ENCODE peak calls at places on chromosome 7, in eight cellular contexts. One of them, this sample, is unnamed.

GRCh38 chr7:22166928-22167327 is 190.0 kb downstream of the RAPGEF5 start:
- DNase-seq in mucosa of descending colon: no peak
- DNase-seq in choroid plexus epithelial cell: no peak
- DNase-seq in psoas muscle: no peak
- DNase-seq in GM06990: no peak
- DNase-seq in AG10803: no peak
- DNase-seq in transverse colon: no peak
- DNase-seq in prostate gland: no peak
- DNase-seq in this sample: no peak

GRCh38 chr7:96686305-96686704 is 23.3 kb downstream of the SEM1 start:
- DNase-seq in GM06990: no peak
- DNase-seq in psoas muscle: no peak
- DNase-seq in mucosa of descending colon: no peak
- DNase-seq in transverse colon: no peak
- DNase-seq in choroid plexus epithelial cell: peak; percentile 69
- DNase-seq in AG10803: peak; percentile 67
- DNase-seq in prostate gland: no peak
- DNase-seq in this sample: no peak

GRCh38 chr7:2108501-2109250 is 124.1 kb downstream of the MAD1L1 start:
- DNase-seq in AG10803: no peak
- DNase-seq in choroid plexus epithelial cell: no peak
- DNase-seq in GM06990: no peak
- DNase-seq in psoas muscle: no peak
- DNase-seq in mucosa of descending colon: no peak
- DNase-seq in transverse colon: no peak
- DNase-seq in prostate gland: no peak
- DNase-seq in this sample: no peak

GRCh38 chr7:70384891-70385290 is 747.1 kb upstream of the GALNT17 start:
- DNase-seq in transverse colon: no peak
- DNase-seq in GM06990: no peak
- DNase-seq in prostate gland: no peak
- DNase-seq in psoas muscle: no peak
- DNase-seq in choroid plexus epithelial cell: peak; percentile 31
- DNase-seq in mucosa of descending colon: no peak
- DNase-seq in AG10803: peak; percentile 88
- DNase-seq in this sample: no peak

GRCh38 chr7:84783161-84783803 is 403.6 kb downstream of the SEMA3D start:
- DNase-seq in prostate gland: no peak
- DNase-seq in choroid plexus epithelial cell: peak; percentile 60
- DNase-seq in GM06990: no peak
- DNase-seq in psoas muscle: no peak
- DNase-seq in AG10803: peak; percentile 10
- DNase-seq in mucosa of descending colon: no peak
- DNase-seq in transverse colon: no peak
- DNase-seq in this sample: no peak

GRCh38 chr7:34175837-34176236 is 270.5 kb downstream of the BMPER start:
- DNase-seq in AG10803: no peak
- DNase-seq in mucosa of descending colon: no peak
- DNase-seq in psoas muscle: no peak
- DNase-seq in transverse colon: no peak
- DNase-seq in GM06990: no peak
- DNase-seq in choroid plexus epithelial cell: no peak
- DNase-seq in prostate gland: no peak
- DNase-seq in this sample: no peak

GRCh38 chr7:137936509-137937201 is 65.2 kb downstream of the CREB3L2 start:
- DNase-seq in AG10803: no peak
- DNase-seq in psoas muscle: no peak
- DNase-seq in transverse colon: no peak
- DNase-seq in GM06990: no peak
- DNase-seq in choroid plexus epithelial cell: no peak
- DNase-seq in prostate gland: no peak
- DNase-seq in mucosa of descending colon: no peak
- DNase-seq in this sample: no peak

GRCh38 chr7:29113384-29114102 is 32.8 kb downstream of the CPVL start:
- DNase-seq in mucosa of descending colon: peak; percentile 70
- DNase-seq in transverse colon: peak; percentile 30
- DNase-seq in prostate gland: no peak
- DNase-seq in AG10803: peak; percentile 17
- DNase-seq in choroid plexus epithelial cell: peak; percentile 59
- DNase-seq in GM06990: no peak
- DNase-seq in psoas muscle: no peak
- DNase-seq in this sample: peak; percentile 56

GRCh38 chr7:143975617-143976016 is 21.0 kb downstream of the OR2F1 start:
- DNase-seq in psoas muscle: no peak
- DNase-seq in AG10803: no peak
- DNase-seq in choroid plexus epithelial cell: peak; percentile 52
- DNase-seq in mucosa of descending colon: no peak
- DNase-seq in transverse colon: no peak
- DNase-seq in GM06990: no peak
- DNase-seq in prostate gland: no peak
- DNase-seq in this sample: no peak

GRCh38 chr7:139034855-139035587 is 821 bp downstream of the ZC3HAV1L start:
- DNase-seq in choroid plexus epithelial cell: peak; percentile 38
- DNase-seq in transverse colon: peak; percentile 34
- DNase-seq in prostate gland: peak; percentile 9
- DNase-seq in psoas muscle: no peak
- DNase-seq in GM06990: peak; percentile 55
- DNase-seq in mucosa of descending colon: peak; percentile 49
- DNase-seq in AG10803: peak; percentile 40
- DNase-seq in this sample: no peak

GRCh38 chr7:137652721-137653120 is 194.1 kb downstream of the DGKI start:
- DNase-seq in GM06990: no peak
- DNase-seq in AG10803: peak; percentile 36
- DNase-seq in choroid plexus epithelial cell: peak; percentile 66
- DNase-seq in psoas muscle: no peak
- DNase-seq in prostate gland: no peak
- DNase-seq in transverse colon: no peak
- DNase-seq in mucosa of descending colon: no peak
- DNase-seq in this sample: no peak

GRCh38 chr7:73841689-73842247 is 548 bp downstream of the METTL27 start:
- DNase-seq in GM06990: no peak
- DNase-seq in psoas muscle: no peak
- DNase-seq in prostate gland: no peak
- DNase-seq in transverse colon: peak; percentile 22
- DNase-seq in mucosa of descending colon: peak; percentile 36
- DNase-seq in AG10803: no peak
- DNase-seq in choroid plexus epithelial cell: no peak
- DNase-seq in this sample: no peak

GRCh38 chr7:116785851-116786250 is 76.5 kb upstream of the CAPZA2 start:
- DNase-seq in AG10803: peak; percentile 68
- DNase-seq in prostate gland: no peak
- DNase-seq in transverse colon: no peak
- DNase-seq in mucosa of descending colon: no peak
- DNase-seq in psoas muscle: no peak
- DNase-seq in choroid plexus epithelial cell: no peak
- DNase-seq in GM06990: no peak
- DNase-seq in this sample: no peak

GRCh38 chr7:22137466-22137865 is 191.8 kb upstream of the CDCA7L start:
- DNase-seq in psoas muscle: no peak
- DNase-seq in GM06990: no peak
- DNase-seq in mucosa of descending colon: no peak
- DNase-seq in choroid plexus epithelial cell: peak; percentile 84
- DNase-seq in transverse colon: no peak
- DNase-seq in prostate gland: no peak
- DNase-seq in AG10803: peak; percentile 81
- DNase-seq in this sample: no peak

GRCh38 chr7:75743455-75743859 is 4.7 kb upstream of the HIP1 start:
- DNase-seq in mucosa of descending colon: no peak
- DNase-seq in transverse colon: peak; percentile 17
- DNase-seq in choroid plexus epithelial cell: peak; percentile 46
- DNase-seq in prostate gland: no peak
- DNase-seq in GM06990: no peak
- DNase-seq in psoas muscle: no peak
- DNase-seq in AG10803: no peak
- DNase-seq in this sample: no peak

GRCh38 chr7:71718563-71718962 is 586.6 kb downstream of the GALNT17 start:
- DNase-seq in psoas muscle: no peak
- DNase-seq in AG10803: no peak
- DNase-seq in choroid plexus epithelial cell: peak; percentile 3
- DNase-seq in GM06990: no peak
- DNase-seq in transverse colon: no peak
- DNase-seq in prostate gland: no peak
- DNase-seq in mucosa of descending colon: no peak
- DNase-seq in this sample: peak; percentile 43

GRCh38 chr7:102469351-102469971 is 4.7 kb downstream of the LRWD1 start:
- DNase-seq in prostate gland: no peak
- DNase-seq in psoas muscle: peak; percentile 48
- DNase-seq in mucosa of descending colon: no peak
- DNase-seq in GM06990: peak; percentile 9
- DNase-seq in choroid plexus epithelial cell: no peak
- DNase-seq in AG10803: no peak
- DNase-seq in transverse colon: no peak
- DNase-seq in this sample: no peak

GRCh38 chr7:101488826-101489572 is 126.3 kb downstream of the COL26A1 start:
- DNase-seq in psoas muscle: no peak
- DNase-seq in mucosa of descending colon: peak; percentile 36
- DNase-seq in choroid plexus epithelial cell: no peak
- DNase-seq in GM06990: no peak
- DNase-seq in transverse colon: peak; percentile 14
- DNase-seq in AG10803: no peak
- DNase-seq in prostate gland: peak; percentile 66
- DNase-seq in this sample: no peak

GRCh38 chr7:41967156-41967555 is 264.3 kb upstream of the INHBA start:
- DNase-seq in AG10803: peak; percentile 77
- DNase-seq in transverse colon: no peak
- DNase-seq in prostate gland: no peak
- DNase-seq in mucosa of descending colon: no peak
- DNase-seq in psoas muscle: no peak
- DNase-seq in GM06990: no peak
- DNase-seq in choroid plexus epithelial cell: peak; percentile 54
- DNase-seq in this sample: no peak

GRCh38 chr7:66925255-66925654 is 4.2 kb downstream of the TMEM248 start:
- DNase-seq in transverse colon: no peak
- DNase-seq in mucosa of descending colon: no peak
- DNase-seq in choroid plexus epithelial cell: no peak
- DNase-seq in GM06990: no peak
- DNase-seq in AG10803: no peak
- DNase-seq in prostate gland: no peak
- DNase-seq in psoas muscle: no peak
- DNase-seq in this sample: no peak
- TF ChIP-seq CTCF in transverse colon: no peak
- TF ChIP-seq CTCF in mucosa of descending colon: no peak
- TF ChIP-seq CTCF in choroid plexus epithelial cell: no peak
- TF ChIP-seq CTCF in GM06990: no peak
- TF ChIP-seq CTCF in AG10803: no peak
- TF ChIP-seq CTCF in prostate gland: no peak
- TF ChIP-seq CTCF in psoas muscle: no peak
- TF ChIP-seq CTCF in this sample: no peak

GRCh38 chr7:129646369-129647021 is 35.0 kb downstream of the NRF1 start:
- DNase-seq in psoas muscle: no peak
- DNase-seq in AG10803: no peak
- DNase-seq in choroid plexus epithelial cell: peak; percentile 21
- DNase-seq in prostate gland: no peak
- DNase-seq in mucosa of descending colon: no peak
- DNase-seq in GM06990: no peak
- DNase-seq in transverse colon: no peak
- DNase-seq in this sample: no peak
- H3K4me3 ChIP-seq in psoas muscle: no peak overlapping the region
- H3K4me3 ChIP-seq in AG10803: no peak overlapping the region
- H3K4me3 ChIP-seq in choroid plexus epithelial cell: no peak overlapping the region
- H3K4me3 ChIP-seq in prostate gland: no peak overlapping the region
- H3K4me3 ChIP-seq in mucosa of descending colon: no peak overlapping the region
- H3K4me3 ChIP-seq in GM06990: no peak overlapping the region
- H3K4me3 ChIP-seq in transverse colon: no peak overlapping the region
- H3K4me3 ChIP-seq in this sample: no peak overlapping the region

GRCh38 chr7:15326044-15326644 is 235.7 kb downstream of the AGMO start:
- DNase-seq in transverse colon: no peak
- DNase-seq in prostate gland: no peak
- DNase-seq in choroid plexus epithelial cell: peak; percentile 74
- DNase-seq in GM06990: no peak
- DNase-seq in AG10803: peak; percentile 30
- DNase-seq in mucosa of descending colon: no peak
- DNase-seq in psoas muscle: no peak
- DNase-seq in this sample: no peak
- TF ChIP-seq CTCF in transverse colon: peak; percentile 51
- TF ChIP-seq CTCF in prostate gland: no peak
- TF ChIP-seq CTCF in choroid plexus epithelial cell: peak; percentile 72
- TF ChIP-seq CTCF in GM06990: peak; percentile 39
- TF ChIP-seq CTCF in AG10803: peak; percentile 71
- TF ChIP-seq CTCF in mucosa of descending colon: no peak
- TF ChIP-seq CTCF in psoas muscle: peak; percentile 56
- TF ChIP-seq CTCF in this sample: no peak

GRCh38 chr7:158569858-158570239 is 17.8 kb downstream of the PTPRN2 start:
- DNase-seq in AG10803: no peak
- DNase-seq in GM06990: no peak
- DNase-seq in transverse colon: no peak
- DNase-seq in psoas muscle: no peak
- DNase-seq in choroid plexus epithelial cell: no peak
- DNase-seq in mucosa of descending colon: no peak
- DNase-seq in prostate gland: no peak
- DNase-seq in this sample: no peak
- H3K4me3 ChIP-seq in AG10803: no peak overlapping the region
- H3K4me3 ChIP-seq in GM06990: no peak overlapping the region
- H3K4me3 ChIP-seq in transverse colon: no peak overlapping the region
- H3K4me3 ChIP-seq in psoas muscle: no peak overlapping the region
- H3K4me3 ChIP-seq in choroid plexus epithelial cell: no peak overlapping the region
- H3K4me3 ChIP-seq in mucosa of descending colon: no peak overlapping the region
- H3K4me3 ChIP-seq in prostate gland: no peak overlapping the region
- H3K4me3 ChIP-seq in this sample: no peak overlapping the region

GRCh38 chr7:94344826-94345225 is 49.9 kb upstream of the COL1A2 start:
- DNase-seq in transverse colon: no peak
- DNase-seq in prostate gland: no peak
- DNase-seq in psoas muscle: no peak
- DNase-seq in mucosa of descending colon: no peak
- DNase-seq in GM06990: no peak
- DNase-seq in choroid plexus epithelial cell: peak; percentile 81
- DNase-seq in AG10803: peak; percentile 82
- DNase-seq in this sample: no peak
- TF ChIP-seq CTCF in transverse colon: no peak
- TF ChIP-seq CTCF in prostate gland: no peak
- TF ChIP-seq CTCF in psoas muscle: no peak
- TF ChIP-seq CTCF in mucosa of descending colon: no peak
- TF ChIP-seq CTCF in GM06990: no peak
- TF ChIP-seq CTCF in choroid plexus epithelial cell: no peak
- TF ChIP-seq CTCF in AG10803: peak; percentile 16
- TF ChIP-seq CTCF in this sample: no peak

GRCh38 chr7:134545918-134546317 is 3.0 kb upstream of the AKR1B15 start:
- DNase-seq in transverse colon: no peak
- DNase-seq in AG10803: no peak
- DNase-seq in prostate gland: no peak
- DNase-seq in GM06990: no peak
- DNase-seq in mucosa of descending colon: no peak
- DNase-seq in choroid plexus epithelial cell: no peak
- DNase-seq in psoas muscle: no peak
- DNase-seq in this sample: no peak

GRCh38 chr7:134546903-134547737 is 1.8 kb upstream of the AKR1B15 start:
- DNase-seq in GM06990: peak; percentile 38
- DNase-seq in AG10803: peak; percentile 51
- DNase-seq in mucosa of descending colon: peak; percentile 89
- DNase-seq in prostate gland: peak; percentile 35
- DNase-seq in transverse colon: peak; percentile 83
- DNase-seq in psoas muscle: peak; percentile 88
- DNase-seq in choroid plexus epithelial cell: peak; percentile 74
- DNase-seq in this sample: peak; percentile 63

GRCh38 chr7:134549366-134549765 is 456 bp downstream of the AKR1B15 start:
- DNase-seq in choroid plexus epithelial cell: no peak
- DNase-seq in transverse colon: no peak
- DNase-seq in AG10803: no peak
- DNase-seq in GM06990: no peak
- DNase-seq in prostate gland: no peak
- DNase-seq in mucosa of descending colon: no peak
- DNase-seq in psoas muscle: no peak
- DNase-seq in this sample: no peak

GRCh38 chr7:134547738-134548054 is 1.2 kb upstream of the AKR1B15 start:
- DNase-seq in choroid plexus epithelial cell: peak; percentile 78
- DNase-seq in prostate gland: peak; percentile 62
- DNase-seq in mucosa of descending colon: peak; percentile 80
- DNase-seq in psoas muscle: peak; percentile 84
- DNase-seq in transverse colon: peak; percentile 76
- DNase-seq in AG10803: peak; percentile 54
- DNase-seq in GM06990: no peak
- DNase-seq in this sample: no peak

GRCh38 chr7:134548877-134549276 is at the start of gene AKR1B15:
- DNase-seq in mucosa of descending colon: no peak
- DNase-seq in choroid plexus epithelial cell: peak; percentile 39
- DNase-seq in AG10803: peak; percentile 49
- DNase-seq in psoas muscle: peak; percentile 90
- DNase-seq in prostate gland: no peak
- DNase-seq in transverse colon: no peak
- DNase-seq in GM06990: peak; percentile 67
- DNase-seq in this sample: no peak
- H3K4me3 ChIP-seq in mucosa of descending colon: no peak within 1 kb of the TSS
- H3K4me3 ChIP-seq in choroid plexus epithelial cell: no peak within 1 kb of the TSS
- H3K4me3 ChIP-seq in AG10803: no peak within 1 kb of the TSS
- H3K4me3 ChIP-seq in psoas muscle: peak within 1 kb of the TSS; percentile 73
- H3K4me3 ChIP-seq in prostate gland: no peak within 1 kb of the TSS
- H3K4me3 ChIP-seq in transverse colon: no peak within 1 kb of the TSS
- H3K4me3 ChIP-seq in GM06990: no peak within 1 kb of the TSS
- H3K4me3 ChIP-seq in this sample: no peak within 1 kb of the TSS

This sample was measured in lower leg skin.